ENCODE peak calls at places on chromosomes 13 and 19, in four cellular contexts. S is B cell, T is EH, G is amniotic epithelial cell. V is an unnamed sample.

GRCh38 chr19:55616395-55616875 is 7.9 kb downstream of the ZNF784 start:
- DNase-seq in S (no peak), T (no peak), G (no peak), V (no peak)

GRCh38 chr13:71864981-71865857 is 1.8 kb downstream of the DACH1 start:
- DNase-seq in S (peak; percentile 7), T (no peak), G (peak; percentile 23), V (no peak)

GRCh38 chr13:89930861-89931260 is 1416.6 kb upstream of the MIR17HG start:
- DNase-seq in S (no peak), T (no peak), G (peak; percentile 4), V (no peak)

GRCh38 chr19:42406111-42406510 is 16.0 kb upstream of the CNFN start:
- DNase-seq in S (no peak), T (no peak), G (no peak), V (no peak)

GRCh38 chr19:54420068-54420382 is 4.8 kb downstream of the TTYH1 start:
- DNase-seq in S (no peak), T (no peak), G (no peak), V (no peak)

GRCh38 chr13:114115191-114115671 is 17.2 kb downstream of the RASA3 start:
- DNase-seq in S (no peak), T (peak; percentile 92), G (peak; percentile 76), V (no peak)

GRCh38 chr13:26168835-26169234 is 53.3 kb downstream of the RNF6 start:
- DNase-seq in S (no peak), T (no peak), G (peak; percentile 13), V (no peak)

GRCh38 chr13:33634526-33635111 is 183.3 kb upstream of the RFC3 start:
- DNase-seq in S (no peak), T (no peak), G (peak; percentile 71), V (no peak)

GRCh38 chr19:47035127-47035494 is 13.3 kb downstream of the TMEM160 start:
- DNase-seq in S (peak; percentile 49), T (peak; percentile 32), G (peak; percentile 50), V (no peak)

GRCh38 chr13:108020027-108020426 is 195.3 kb downstream of the LIG4 start:
- DNase-seq in S (no peak), T (no peak), G (no peak), V (no peak)

GRCh38 chr19:55654833-55655647 is at the start of gene U2AF2:
- DNase-seq in S (peak; percentile 97), T (peak; percentile 91), G (peak; percentile 82), V (peak; percentile 95)

GRCh38 chr13:60363288-60363687 is 33.7 kb upstream of the TDRD3 start:
- DNase-seq in S (no peak), T (no peak), G (no peak), V (no peak)

GRCh38 chr13:94860981-94861407 is 148.6 kb upstream of the SOX21 start:
- DNase-seq in S (no peak), T (peak; percentile 53), G (peak; percentile 24), V (no peak)

GRCh38 chr19:58054792-58055482 is 4.1 kb upstream of the ZNF135 start:
- DNase-seq in S (peak; percentile 29), T (no peak), G (no peak), V (no peak)

GRCh38 chr19:30145467-30145866 is 203.4 kb downstream of the URI1 start:
- DNase-seq in S (no peak), T (no peak), G (no peak), V (no peak)

GRCh38 chr13:111048387-111048786 is 66.7 kb upstream of the ARHGEF7 start:
- DNase-seq in S (no peak), T (no peak), G (no peak), V (no peak)

GRCh38 chr19:16611121-16611520 is 16.9 kb downstream of the MED26 start:
- DNase-seq in S (no peak), T (no peak), G (no peak), V (no peak)

GRCh38 chr19:21483589-21484170 is 21.7 kb upstream of the ZNF429 start:
- DNase-seq in S (peak; percentile 78), T (peak; percentile 37), G (no peak), V (peak; percentile 62)

GRCh38 chr13:96426160-96426559 is 336.3 kb downstream of the HS6ST3 start:
- DNase-seq in S (no peak), T (no peak), G (no peak), V (no peak)

GRCh38 chr19:11964496-11964857 is 363 bp upstream of the ZNF763 start:
- DNase-seq in S (no peak), T (no peak), G (no peak), V (no peak)

GRCh38 chr13:19959141-19959830 is 759 bp downstream of the ZMYM2 start:
- DNase-seq in S (peak; percentile 84), T (peak; percentile 58), G (peak; percentile 37), V (peak; percentile 77)

GRCh38 chr19:11446652-11447301 is 11.3 kb downstream of the PRKCSH start:
- DNase-seq in S (peak; percentile 72), T (peak; percentile 36), G (no peak), V (no peak)

GRCh38 chr19:52741951-52742485 is 7.2 kb upstream of the ZNF611 start:
- DNase-seq in S (no peak), T (no peak), G (peak; percentile 42), V (no peak)

GRCh38 chr13:28412981-28413380 is 81.9 kb downstream of the FLT1 start:
- DNase-seq in S (no peak), T (no peak), G (no peak), V (no peak)

GRCh38 chr19:57171551-57172081 is 4.3 kb upstream of the DUXA start:
- DNase-seq in S (peak; percentile 67), T (peak; percentile 11), G (peak; percentile 18), V (peak; percentile 11)

GRCh38 chr13:58953638-58954037 is 1210.1 kb downstream of the DIAPH3 start:
- DNase-seq in S (peak; percentile 8), T (no peak), G (peak; percentile 4), V (peak; percentile 24)

GRCh38 chr13:60146491-60146890 is 17.2 kb downstream of the DIAPH3 start:
- DNase-seq in S (no peak), T (peak; percentile 49), G (peak; percentile 58), V (no peak)

GRCh38 chr13:114130708-114131580 is 1.5 kb downstream of the RASA3 start:
- DNase-seq in S (peak; percentile 54), T (peak; percentile 98), G (peak; percentile 94), V (peak; percentile 74)

GRCh38 chr13:99322297-99323103 is 15.3 kb upstream of the GPR183 start:
- DNase-seq in S (no peak), T (peak; percentile 91), G (peak; percentile 92), V (peak; percentile 74)

GRCh38 chr13:112781881-112782361 is 92.1 kb downstream of the ATP11A start:
- DNase-seq in S (no peak), T (no peak), G (no peak), V (no peak)

GRCh38 chr19:32268381-32268780 is 77.0 kb upstream of the ZNF507 start:
- DNase-seq in S (no peak), T (no peak), G (no peak), V (no peak)

GRCh38 chr13:103161476-103161875 is 95.3 kb upstream of the SLC10A2 start:
- DNase-seq in S (no peak), T (no peak), G (no peak), V (no peak)

GRCh38 chr13:81986308-81986707 is 1645.4 kb upstream of the SPRY2 start:
- DNase-seq in S (no peak), T (no peak), G (no peak), V (no peak)

GRCh38 chr19:21474671-21475181 is 30.7 kb upstream of the ZNF429 start:
- DNase-seq in S (peak; percentile 83), T (peak; percentile 63), G (peak; percentile 47), V (peak; percentile 18)

GRCh38 chr13:37788346-37788745 is 81.2 kb downstream of the TRPC4 start:
- DNase-seq in S (no peak), T (peak; percentile 33), G (no peak), V (no peak)

V was measured in GM06990.